ENCODE peak calls at places on chromosomes 4 and X, in ten cellular contexts. H is cardiac septum; T is NCI-H2081; L is NK-92 treated with Interleukin-12 subunit alpha and Interleukin-12 subunit beta, amount 100 ng/mL, for 24 hours; O is T-helper 1 cell; B is lung microvascular endothelial cell; F is WERI-Rb-1; C is SW480; X is AG08396; W is NB4. N is an unnamed sample.

GRCh38 chr4:113587640-113588275 is 173.8 kb downstream of the CAMK2D start:
- DNase-seq in T (no peak), C (no peak), X (no peak), W (no peak), H (no peak), O (no peak), F (no peak), L (no peak), B (no peak), N (no peak)

GRCh38 chrX:154131955-154132354 is 12.1 kb upstream of the OPN1LW start:
- DNase-seq in H (peak; percentile 19), C (no peak), T (no peak), B (no peak), W (no peak), X (no peak), O (no peak), F (no peak), L (no peak), N (no peak)

GRCh38 chr4:123876122-123876521 is 479.5 kb downstream of the SPRY1 start:
- DNase-seq in H (no peak), L (no peak), O (no peak), T (no peak), F (no peak), C (no peak), B (no peak), W (no peak), X (no peak), N (no peak)

GRCh38 chrX:73127700-73128241 is 48.5 kb upstream of the PABPC1L2A start:
- DNase-seq in H (no peak), L (no peak), X (no peak), T (no peak), O (no peak), C (no peak), F (no peak), B (no peak), W (no peak), N (no peak)

GRCh38 chr4:8328866-8329559 is 59.5 kb downstream of the HTRA3 start:
- DNase-seq in L (no peak), X (no peak), T (no peak), B (no peak), O (no peak), F (peak; percentile 5), H (peak; percentile 74), W (no peak), C (no peak), N (no peak)

GRCh38 chrX:74325130-74326059 is 21.4 kb downstream of the ZCCHC13 start:
- DNase-seq in X (no peak), B (no peak), W (peak; percentile 0), L (no peak), O (no peak), C (no peak), H (no peak), T (no peak), F (no peak), N (no peak)

GRCh38 chrX:149114001-149114400 is 391.1 kb downstream of the IDS start:
- DNase-seq in L (no peak), X (no peak), T (no peak), F (no peak), H (no peak), W (no peak), C (no peak), B (no peak), O (no peak), N (no peak)

GRCh38 chr4:75771607-75772006 is 47.2 kb downstream of the USO1 start:
- DNase-seq in B (no peak), O (no peak), X (no peak), W (no peak), H (no peak), C (no peak), L (no peak), F (no peak), T (no peak), N (no peak)

GRCh38 chr4:189800545-189801088 is 140.1 kb upstream of the FRG1 start:
- DNase-seq in F (no peak), H (no peak), L (no peak), O (no peak), C (no peak), X (no peak), T (no peak), W (no peak), B (no peak), N (no peak)

GRCh38 chr4:48979897-48980579 is 6.0 kb upstream of the CWH43 start:
- DNase-seq in W (no peak), O (no peak), F (no peak), H (no peak), X (no peak), C (no peak), L (no peak), B (peak; percentile 29), T (no peak), N (no peak)

N was measured in H54.